ENCODE peak calls at places on chromosomes 16 and 17, in five cellular contexts. Q is heart left ventricle; P is CD4-positive, CD25-positive, alpha-beta regulatory T cell; H is fibroblast of the aortic adventitia; X is adipocyte. E is an unnamed sample.

GRCh38 chr17:4710693-4711634 is 532 bp downstream of the ARRB2 start:
- DNase-seq in X (no peak), H (no peak), Q (no peak), P (peak), E (no peak)

GRCh38 chr16:8986111-8986510 is 22.4 kb upstream of the USP7 start:
- DNase-seq in P (no peak), Q (no peak), X (no peak), H (no peak), E (no peak)

GRCh38 chr17:47896672-47897490 is 845 bp downstream of the SP2 start:
- DNase-seq in Q (no peak), P (no peak), H (peak), X (peak), E (no peak)

GRCh38 chr17:72587773-72588511 is 467.1 kb downstream of the SOX9 start:
- DNase-seq in Q (no peak), H (no peak), P (no peak), X (peak), E (no peak)

GRCh38 chr17:79388556-79389295 is 222.1 kb downstream of the RBFOX3 start:
- DNase-seq in H (peak), P (no peak), X (peak), Q (peak), E (no peak)

GRCh38 chr17:67125417-67125816 is 81.1 kb downstream of the CACNG1 start:
- DNase-seq in P (no peak), H (no peak), X (no peak), Q (no peak), E (no peak)

GRCh38 chr17:44919885-44920564 is 4.7 kb upstream of the GFAP start:
- DNase-seq in X (peak), H (peak), Q (peak), P (peak), E (peak)

GRCh38 chr16:72189865-72190371 is 18.0 kb upstream of the PMFBP1 start:
- DNase-seq in X (peak), H (peak), P (no peak), Q (no peak), E (no peak)

GRCh38 chr16:13873835-13874438 is 46.0 kb upstream of the ERCC4 start:
- DNase-seq in X (peak), P (no peak), Q (no peak), H (peak), E (no peak)

GRCh38 chr16:84443166-84443802 is 61.2 kb downstream of the MEAK7 start:
- DNase-seq in P (no peak), X (no peak), Q (no peak), H (no peak), E (no peak)

GRCh38 chr17:36949461-36949927 is 740 bp downstream of the AATF start:
- DNase-seq in Q (no peak), H (no peak), X (no peak), P (no peak), E (no peak)

GRCh38 chr16:49575352-49576172 is 202.0 kb downstream of the C16orf78 start:
- DNase-seq in P (no peak), Q (peak), H (no peak), X (no peak), E (peak)

GRCh38 chr17:79389896-79390295 is 221.0 kb downstream of the RBFOX3 start:
- DNase-seq in P (no peak), Q (no peak), H (no peak), X (no peak), E (no peak)

GRCh38 chr16:9407206-9407758 is 315.8 kb downstream of the HAPSTR1 start:
- DNase-seq in P (no peak), X (no peak), H (no peak), Q (no peak), E (no peak)

GRCh38 chr16:17416461-17417221 is 54.1 kb downstream of the XYLT1 start:
- DNase-seq in P (peak), X (peak), H (no peak), Q (peak), E (peak)
- H3K4me3 ChIP-seq in P (peak), X (no peak), H (no peak), Q (no peak), E (peak)

GRCh38 chr17:70181866-70182265 is 12.5 kb downstream of the KCNJ2 start:
- DNase-seq in H (no peak), P (no peak), Q (no peak), X (no peak), E (no peak)
- H3K4me3 ChIP-seq in H (no peak), P (no peak), Q (no peak), X (no peak), E (no peak)

DNA sequence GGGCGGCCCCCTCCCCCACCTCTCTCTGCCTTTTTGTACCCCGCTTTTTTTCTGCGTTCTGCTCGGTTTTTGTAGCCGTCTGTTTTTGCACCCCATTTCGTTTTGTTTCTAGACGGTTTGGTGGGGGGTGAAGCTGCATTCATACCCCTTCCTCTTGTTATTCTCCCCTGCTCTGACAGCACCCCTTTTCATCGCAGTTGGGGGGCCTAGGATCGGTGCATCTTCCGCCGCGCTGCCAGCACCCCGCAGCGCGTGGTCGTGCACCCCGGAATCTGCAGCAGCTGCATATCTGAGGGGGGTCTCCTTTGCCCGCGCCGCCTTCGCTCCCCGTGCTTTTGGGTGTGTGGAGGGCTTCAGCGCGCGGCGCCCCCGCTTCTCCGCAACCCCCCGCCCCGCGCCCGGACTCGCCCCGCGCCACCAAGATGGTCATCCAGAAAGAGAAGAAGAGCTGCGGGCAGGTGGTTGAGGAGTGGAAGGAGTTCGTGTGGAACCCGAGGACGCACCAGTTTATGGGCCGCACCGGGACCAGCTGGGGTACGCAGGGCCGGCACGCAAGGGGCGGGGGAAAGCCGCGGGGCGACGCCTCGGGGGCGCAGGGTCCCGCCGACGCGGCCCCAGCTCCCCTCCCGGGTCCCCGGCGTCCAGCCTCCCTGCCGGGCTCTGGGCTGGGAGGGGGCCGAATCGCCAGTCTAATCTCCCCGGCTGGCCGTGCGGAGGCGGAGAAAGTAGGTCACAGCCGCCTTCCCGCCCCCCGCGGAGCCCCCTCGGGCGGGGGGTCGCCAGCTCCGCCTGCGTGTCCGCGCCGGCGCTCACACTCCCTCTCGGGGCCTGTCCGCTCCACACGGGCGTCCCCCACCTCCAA is 602 bp downstream of the ATP1B2 start:
- DNase-seq in Q (peak), X (peak), H (no peak), P (no peak), E (no peak)
- H3K4me3 ChIP-seq in Q (peak), X (peak), H (peak), P (peak), E (peak)

GRCh38 chr16:70430667-70431536 is 8.0 kb downstream of the ST3GAL2 start:
- DNase-seq in Q (no peak), X (no peak), P (peak), H (no peak), E (peak)

GRCh38 chr16:70428178-70428998 is 10.5 kb downstream of the ST3GAL2 start:
- DNase-seq in X (peak), P (no peak), Q (peak), H (peak), E (no peak)

GRCh38 chr16:70427786-70428177 is 11.1 kb downstream of the ST3GAL2 start:
- DNase-seq in X (no peak), Q (no peak), H (no peak), P (no peak), E (no peak)

GRCh38 chr16:70432304-70432799 is 6.5 kb downstream of the ST3GAL2 start:
- DNase-seq in H (no peak), P (no peak), X (no peak), Q (no peak), E (no peak)

GRCh38 chr16:70429888-70430666 is 8.8 kb downstream of the ST3GAL2 start:
- DNase-seq in H (no peak), P (no peak), X (no peak), Q (no peak), E (no peak)
- H3K4me3 ChIP-seq in H (no peak), P (peak), X (no peak), Q (no peak), E (no peak)

E was measured in GM12864.